ENCODE peak calls at places on chromosomes 7 and 10, in six cellular contexts. One of them, this sample, is unnamed.

GRCh38 chr10:71837085-71837827 is 13.8 kb downstream of the PSAP start:
- DNase-seq in prostate gland: no peak
- DNase-seq in stimulated activated naive CD8-positive, alpha-beta T cell treated with anti-CD3 and anti-CD28 coated beads, Interleukin-15, Interleukin-2, amounts not matched to agents 100 U/mL and 50 U/mL, for 24 hours: no peak
- DNase-seq in effector memory CD4-positive, alpha-beta T cell: no peak
- DNase-seq in ureter: no peak
- DNase-seq in central memory CD4-positive, alpha-beta T cell: no peak
- DNase-seq in this sample: no peak

GRCh38 chr10:126017961-126018560 is 121.7 kb downstream of the FANK1 start:
- DNase-seq in prostate gland: no peak
- DNase-seq in stimulated activated naive CD8-positive, alpha-beta T cell treated with anti-CD3 and anti-CD28 coated beads, Interleukin-15, Interleukin-2, amounts not matched to agents 100 U/mL and 50 U/mL, for 24 hours: no peak
- DNase-seq in effector memory CD4-positive, alpha-beta T cell: no peak
- DNase-seq in ureter: no peak
- DNase-seq in central memory CD4-positive, alpha-beta T cell: no peak
- DNase-seq in this sample: no peak

GRCh38 chr7:138865843-138866242 is 67.8 kb upstream of the ATP6V0A4 start:
- DNase-seq in prostate gland: no peak
- DNase-seq in stimulated activated naive CD8-positive, alpha-beta T cell treated with anti-CD3 and anti-CD28 coated beads, Interleukin-15, Interleukin-2, amounts not matched to agents 100 U/mL and 50 U/mL, for 24 hours: peak
- DNase-seq in effector memory CD4-positive, alpha-beta T cell: peak
- DNase-seq in ureter: no peak
- DNase-seq in central memory CD4-positive, alpha-beta T cell: peak
- DNase-seq in this sample: no peak

GRCh38 chr7:157389951-157390730 is 53.3 kb downstream of the DNAJB6 start:
- DNase-seq in prostate gland: no peak
- DNase-seq in stimulated activated naive CD8-positive, alpha-beta T cell treated with anti-CD3 and anti-CD28 coated beads, Interleukin-15, Interleukin-2, amounts not matched to agents 100 U/mL and 50 U/mL, for 24 hours: peak
- DNase-seq in effector memory CD4-positive, alpha-beta T cell: no peak
- DNase-seq in ureter: no peak
- DNase-seq in central memory CD4-positive, alpha-beta T cell: peak
- DNase-seq in this sample: no peak

GRCh38 chr7:47128719-47129118 is 453.2 kb downstream of the TNS3 start:
- DNase-seq in prostate gland: no peak
- DNase-seq in stimulated activated naive CD8-positive, alpha-beta T cell treated with anti-CD3 and anti-CD28 coated beads, Interleukin-15, Interleukin-2, amounts not matched to agents 100 U/mL and 50 U/mL, for 24 hours: no peak
- DNase-seq in effector memory CD4-positive, alpha-beta T cell: no peak
- DNase-seq in ureter: no peak
- DNase-seq in central memory CD4-positive, alpha-beta T cell: no peak
- DNase-seq in this sample: no peak

GRCh38 chr7:835021-835420 is 2.7 kb downstream of the SUN1 start:
- DNase-seq in prostate gland: no peak
- DNase-seq in stimulated activated naive CD8-positive, alpha-beta T cell treated with anti-CD3 and anti-CD28 coated beads, Interleukin-15, Interleukin-2, amounts not matched to agents 100 U/mL and 50 U/mL, for 24 hours: no peak
- DNase-seq in effector memory CD4-positive, alpha-beta T cell: no peak
- DNase-seq in ureter: no peak
- DNase-seq in central memory CD4-positive, alpha-beta T cell: no peak
- DNase-seq in this sample: no peak

GRCh38 chr10:15436696-15437095 is 65.6 kb upstream of the FAM171A1 start:
- DNase-seq in prostate gland: no peak
- DNase-seq in stimulated activated naive CD8-positive, alpha-beta T cell treated with anti-CD3 and anti-CD28 coated beads, Interleukin-15, Interleukin-2, amounts not matched to agents 100 U/mL and 50 U/mL, for 24 hours: no peak
- DNase-seq in effector memory CD4-positive, alpha-beta T cell: no peak
- DNase-seq in ureter: no peak
- DNase-seq in central memory CD4-positive, alpha-beta T cell: no peak
- DNase-seq in this sample: no peak

GRCh38 chr10:34078798-34079470 is 736.2 kb downstream of the PARD3 start:
- DNase-seq in prostate gland: no peak
- DNase-seq in stimulated activated naive CD8-positive, alpha-beta T cell treated with anti-CD3 and anti-CD28 coated beads, Interleukin-15, Interleukin-2, amounts not matched to agents 100 U/mL and 50 U/mL, for 24 hours: no peak
- DNase-seq in effector memory CD4-positive, alpha-beta T cell: no peak
- DNase-seq in ureter: no peak
- DNase-seq in central memory CD4-positive, alpha-beta T cell: no peak
- DNase-seq in this sample: no peak

GRCh38 chr7:1457949-1458675 is 1.2 kb downstream of the MICALL2 start:
- DNase-seq in prostate gland: no peak
- DNase-seq in stimulated activated naive CD8-positive, alpha-beta T cell treated with anti-CD3 and anti-CD28 coated beads, Interleukin-15, Interleukin-2, amounts not matched to agents 100 U/mL and 50 U/mL, for 24 hours: no peak
- DNase-seq in effector memory CD4-positive, alpha-beta T cell: no peak
- DNase-seq in ureter: no peak
- DNase-seq in central memory CD4-positive, alpha-beta T cell: no peak
- DNase-seq in this sample: no peak